ENCODE peak calls at places on chromosomes 4 and X, in ten cellular contexts. G is H9; Y is CD8-positive, alpha-beta memory T cell; Z is naive thymus-derived CD4-positive, alpha-beta T cell; V is OCI-LY7; F is breast epithelium; T is stomach; L is HCT116; J is aorta; U is A549. N is an unnamed sample. For H3K9me3 and H3K4me1, the result is how much of the 10 kb centered on the place peaks cover.

GRCh38 chr4:127686656-127687055 is 43.5 kb upstream of the SLC25A31 start:
- DNase-seq in F (no peak), J (no peak), U (no peak), Y (no peak), L (peak), G (no peak), Z (no peak), V (no peak), T (no peak), N (no peak)

GRCh38 chrX:153984351-153985178 is 12.0 kb downstream of the TMEM187 start:
- DNase-seq in T (no peak), Z (no peak), Y (peak), G (no peak), F (no peak), V (no peak), L (no peak), J (no peak), U (no peak), N (no peak)

GRCh38 chr4:124907881-124908280 is 195.3 kb upstream of the ANKRD50 start:
- DNase-seq in F (no peak), Y (no peak), U (no peak), J (no peak), L (no peak), Z (no peak), V (no peak), T (no peak), G (no peak), N (no peak)

GRCh38 chrX:20265726-20266681 is 705 bp downstream of the RPS6KA3 start:
- DNase-seq in Z (peak), Y (peak), G (peak), V (peak), F (peak), U (peak), J (peak), T (no peak), L (no peak), N (peak)

GRCh38 chrX:46268429-46268828 is 276.8 kb downstream of the ZNF674 start:
- DNase-seq in J (no peak), Y (no peak), F (no peak), Z (no peak), V (no peak), U (peak), L (peak), T (no peak), G (no peak), N (no peak)

GRCh38 chr4:173039617-173040176 is 128.9 kb upstream of the GALNT7 start:
- DNase-seq in V (no peak), U (no peak), Z (no peak), L (no peak), G (no peak), T (no peak), Y (no peak), J (no peak), F (no peak), N (peak)

GRCh38 chr4:16942491-16942890 is 44.0 kb upstream of the LDB2 start:
- DNase-seq in T (no peak), J (no peak), V (no peak), U (no peak), Y (no peak), Z (no peak), G (no peak), L (peak), F (no peak), N (no peak)

GRCh38 chr4:24175707-24176106 is 285.9 kb upstream of the PPARGC1A start:
- DNase-seq in L (no peak), J (no peak), Z (no peak), Y (no peak), F (no peak), V (no peak), T (no peak), U (no peak), G (no peak), N (no peak)

GRCh38 chr4:70657326-70657725 is 9.0 kb downstream of the JCHAIN start:
- DNase-seq in T (no peak), J (no peak), U (no peak), Z (no peak), V (no peak), F (no peak), L (no peak), Y (no peak), G (no peak), N (no peak)

GRCh38 chr4:114519368-114519767 is 79.2 kb upstream of the UGT8 start:
- DNase-seq in G (no peak), Y (no peak), L (no peak), Z (no peak), U (no peak), T (no peak), F (no peak), J (no peak), V (no peak), N (no peak)

GRCh38 chr4:73648478-73648877 is 28.2 kb upstream of the RASSF6 start:
- DNase-seq in U (no peak), Y (no peak), L (no peak), T (no peak), G (no peak), V (no peak), J (no peak), F (no peak), Z (no peak), N (no peak)

GRCh38 chr4:76611164-76611563 is 176.1 kb downstream of the SHROOM3 start:
- DNase-seq in G (no peak), T (no peak), Z (no peak), F (no peak), Y (no peak), V (no peak), J (no peak), U (no peak), L (no peak), N (no peak)

GRCh38 chr4:8123389-8123788 is 35.2 kb downstream of the ABLIM2 start:
- DNase-seq in Y (no peak), G (no peak), U (no peak), L (no peak), J (no peak), Z (no peak), F (no peak), T (no peak), V (no peak), N (no peak)

GRCh38 chr4:8768357-8768999 is 103.2 kb downstream of the HMX1 start:
- DNase-seq in Y (no peak), F (peak), Z (no peak), L (no peak), T (no peak), J (peak), G (no peak), V (no peak), U (no peak), N (no peak)

GRCh38 chr4:174365018-174365587 is 81.4 kb downstream of the CEP44 start:
- DNase-seq in Y (peak), Z (peak), V (peak), T (no peak), G (no peak), F (no peak), L (peak), U (no peak), J (no peak), N (no peak)

GRCh38 chrX:12153741-12154140 is 15.5 kb downstream of the FRMPD4 start:
- DNase-seq in Z (no peak), L (no peak), J (no peak), F (no peak), G (no peak), T (no peak), U (no peak), Y (no peak), V (no peak), N (no peak)

GRCh38 chr4:116018831-116019230 is 905.4 kb upstream of the NDST4 start:
- DNase-seq in L (no peak), G (no peak), Z (no peak), J (no peak), F (no peak), V (no peak), U (no peak), Y (no peak), T (no peak), N (no peak)
- H3K9me3 ChIP-seq in L (under half), G (under half), Z (under half), J (under half), F (half or more), V (under half), U (under half), Y (under half), T (half or more), N (under half)

GRCh38 chr4:5753366-5753765 is 42.4 kb downstream of the EVC start:
- DNase-seq in F (no peak), G (no peak), J (no peak), T (no peak), V (no peak), L (no peak), U (no peak), Z (no peak), Y (no peak), N (no peak)

GRCh38 chr4:5751073-5751917 is 40.3 kb downstream of the EVC start:
- DNase-seq in J (no peak), V (no peak), G (peak), T (no peak), L (no peak), Y (no peak), U (no peak), Z (no peak), F (no peak), N (no peak)

GRCh38 chr4:5753766-5754528 is 42.9 kb downstream of the EVC start:
- DNase-seq in G (no peak), U (peak), Z (no peak), T (no peak), L (peak), Y (no peak), F (no peak), V (no peak), J (peak), N (no peak)

GRCh38 chr4:5751918-5752802 is 41.2 kb downstream of the EVC start:
- DNase-seq in G (peak), V (no peak), F (no peak), Y (no peak), U (no peak), L (no peak), T (no peak), J (no peak), Z (no peak), N (no peak)

DNA sequence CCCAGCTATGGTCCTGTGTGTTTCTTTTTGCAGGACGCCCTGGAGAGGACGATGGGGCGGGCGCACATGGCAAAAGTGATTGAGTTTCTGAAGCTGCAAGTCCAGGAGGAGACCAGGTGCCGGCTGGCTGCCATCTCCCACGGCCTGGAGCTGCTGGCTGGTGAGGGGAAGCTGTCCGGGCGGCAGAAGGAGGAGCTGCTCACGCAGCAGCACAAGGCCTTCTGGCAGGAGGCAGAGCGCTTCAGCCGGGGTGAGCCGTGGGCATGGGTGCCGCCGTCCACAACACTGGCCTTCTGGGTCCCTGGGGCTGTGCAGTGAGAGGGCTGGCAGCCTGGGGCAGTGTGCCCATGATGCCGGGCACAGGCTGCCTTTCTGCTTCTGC is 41.8 kb downstream of the EVC start:
- DNase-seq in G (peak), V (no peak), F (no peak), Y (no peak), J (no peak), U (no peak), Z (no peak), L (no peak), T (no peak), N (peak)
- H3K4me1 ChIP-seq in G (under half), V (under half), F (under half), Y (under half), J (under half), U (under half), Z (under half), L (under half), T (under half), N (under half)

GRCh38 chrX:69010339-69010738 is 154.9 kb downstream of the PJA1 start:
- DNase-seq in L (no peak), Y (no peak), G (no peak), J (no peak), V (no peak), U (no peak), Z (no peak), F (no peak), T (no peak), N (no peak)
- H3K9me3 ChIP-seq in L (under half), Y (under half), G (under half), J (under half), V (under half), U (under half), Z (under half), F (under half), T (under half), N (under half)

GRCh38 chr4:2417765-2418651 is at the start of gene ZFYVE28:
- DNase-seq in F (no peak), U (peak), L (no peak), Z (no peak), Y (no peak), V (no peak), T (no peak), G (no peak), J (peak), N (peak)
- H3K4me1 ChIP-seq in F (under half), U (under half), L (under half), Z (under half), Y (under half), V (under half), T (under half), G (under half), J (under half), N (under half)

GRCh38 chr4:338759-339097 is 1.1 kb downstream of the ZNF141 start:
- DNase-seq in T (no peak), L (no peak), Y (no peak), G (no peak), F (no peak), V (no peak), U (no peak), J (no peak), Z (no peak), N (no peak)
- H3K9me3 ChIP-seq in T (under half), L (under half), Y (under half), G (under half), F (under half), V (under half), U (half or more), J (under half), Z (under half), N (under half)

GRCh38 chr4:165208322-165208652 is 926 bp downstream of the KLHL2 start:
- DNase-seq in V (no peak), Z (no peak), G (no peak), Y (no peak), U (no peak), T (no peak), J (no peak), F (no peak), L (no peak), N (no peak)

GRCh38 chr4:165210566-165210965 is 3.2 kb downstream of the KLHL2 start:
- DNase-seq in U (no peak), J (no peak), Y (no peak), T (no peak), L (no peak), Z (no peak), G (no peak), F (no peak), V (no peak), N (no peak)

GRCh38 chr4:165209796-165210195 is 2.4 kb downstream of the KLHL2 start:
- DNase-seq in F (no peak), Y (no peak), J (no peak), L (no peak), U (no peak), T (no peak), Z (no peak), G (no peak), V (no peak), N (no peak)

GRCh38 chr4:165207431-165208321 is at the start of gene KLHL2:
- DNase-seq in G (peak), J (peak), F (peak), U (peak), Y (peak), L (no peak), T (peak), V (peak), Z (peak), N (peak)

DNA sequence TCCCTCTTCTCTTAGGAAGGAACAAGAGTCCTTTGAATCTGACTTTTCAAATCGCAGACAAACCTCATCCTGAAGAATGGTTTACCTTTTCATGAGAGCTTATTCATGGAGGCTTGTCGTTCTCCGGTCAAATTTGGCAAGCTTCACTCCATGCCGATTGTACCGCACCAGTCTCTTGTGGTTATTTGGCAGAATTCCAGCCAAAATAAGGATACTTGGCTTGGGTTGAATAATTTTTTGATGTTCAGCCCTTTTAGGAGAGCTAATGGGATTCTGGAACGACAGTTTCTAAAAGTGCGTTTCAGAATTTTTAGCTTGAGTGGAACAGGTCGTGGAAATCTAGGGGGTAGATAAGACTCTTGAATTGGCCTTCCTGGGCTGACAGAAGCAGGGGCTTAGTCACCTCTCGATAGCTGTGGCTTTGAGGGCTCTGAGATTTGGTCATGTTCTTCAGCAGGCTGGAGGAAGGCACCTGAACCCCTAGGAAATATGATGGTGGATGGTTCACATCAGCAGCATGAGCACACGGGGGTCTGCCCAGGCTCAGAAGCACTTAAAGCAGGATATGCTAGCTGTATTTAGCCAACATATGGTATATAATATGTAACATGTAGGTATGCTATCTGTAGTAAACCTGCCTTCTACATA is 1.5 kb downstream of the KLHL2 start:
- DNase-seq in L (no peak), Y (peak), T (no peak), F (no peak), G (no peak), U (no peak), Z (no peak), V (peak), J (no peak), N (no peak)
- H3K4me1 ChIP-seq in L (under half), Y (under half), T (under half), F (under half), G (under half), U (half or more), Z (under half), V (under half), J (under half), N (under half)

GRCh38 chrX:2252331-2253065 is 248.3 kb downstream of the DHRSX start:
- DNase-seq in U (no peak), V (no peak), T (no peak), F (no peak), Z (no peak), J (no peak), G (no peak), Y (no peak), L (no peak), N (no peak)
- H3K9me3 ChIP-seq in U (under half), V (under half), T (under half), F (under half), Z (under half), J (under half), G (under half), Y (under half), L (under half), N (under half)

DNA sequence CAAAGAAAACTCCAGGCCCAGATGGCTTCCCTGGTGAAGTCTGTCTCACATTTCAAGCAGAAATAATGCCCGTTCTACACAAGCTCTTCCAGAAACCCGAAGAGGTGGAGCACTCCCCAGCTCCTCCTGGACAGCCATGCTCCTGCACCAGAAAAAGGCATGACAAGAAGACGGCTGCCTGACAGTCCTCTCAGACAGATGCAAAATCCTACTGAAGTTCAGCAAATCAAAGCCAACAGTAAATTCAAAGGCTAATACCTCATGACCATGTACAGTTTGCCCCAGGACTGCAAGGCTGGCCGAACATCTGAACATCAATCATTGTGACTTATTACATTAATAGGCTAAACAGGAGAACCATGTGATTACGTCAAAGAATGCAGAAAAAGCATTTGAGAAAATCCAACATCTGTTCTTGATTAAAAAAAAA is 30.8 kb upstream of the MXD4 start:
- DNase-seq in V (no peak), G (no peak), T (no peak), L (no peak), Y (no peak), Z (no peak), J (no peak), F (no peak), U (no peak), N (no peak)
- H3K4me1 ChIP-seq in V (under half), G (under half), T (under half), L (under half), Y (half or more), Z (under half), J (under half), F (under half), U (under half), N (under half)